ENCODE peak calls at places on chromosome 5, in seven cellular contexts. M, P, E, L, F, R and X are unnamed samples.

GRCh38 chr5:80175337-80175736 is 80.5 kb downstream of the SERINC5 start:
- DNase-seq in M (no peak), P (no peak), E (no peak), L (no peak), F (no peak), R (no peak), X (no peak)

GRCh38 chr5:95081500-95082355 is 203.2 kb downstream of the MCTP1 start:
- DNase-seq in M (no peak), P (no peak), E (no peak), L (peak; percentile 9), F (no peak), R (peak; percentile 89), X (no peak)

GRCh38 chr5:139848508-139849100 is 53.0 kb downstream of the PSD2 start:
- DNase-seq in M (peak; percentile 74), P (no peak), E (no peak), L (no peak), F (peak; percentile 38), R (no peak), X (no peak)

GRCh38 chr5:135207866-135208265 is 173.8 kb upstream of the PITX1 start:
- DNase-seq in M (no peak), P (no peak), E (no peak), L (no peak), F (no peak), R (no peak), X (no peak)

GRCh38 chr5:16866795-16867584 is 69.1 kb downstream of the MYO10 start:
- DNase-seq in M (peak; percentile 58), P (no peak), E (peak; percentile 51), L (no peak), F (no peak), R (no peak), X (no peak)

GRCh38 chr5:128736567-128736966 is 198.5 kb upstream of the FBN2 start:
- DNase-seq in M (no peak), P (peak; percentile 4), E (no peak), L (no peak), F (no peak), R (no peak), X (no peak)

GRCh38 chr5:141521244-141521781 is 32.4 kb downstream of the PCDHGC5 start:
- DNase-seq in M (no peak), P (peak; percentile 98), E (no peak), L (peak; percentile 81), F (no peak), R (no peak), X (peak; percentile 33)

GRCh38 chr5:94690778-94691177 is 72.3 kb downstream of the SLF1 start:
- DNase-seq in M (no peak), P (no peak), E (no peak), L (no peak), F (no peak), R (no peak), X (no peak)

GRCh38 chr5:154782326-154782725 is 27.1 kb downstream of the LARP1 start:
- DNase-seq in M (no peak), P (no peak), E (no peak), L (no peak), F (peak; percentile 60), R (no peak), X (no peak)

GRCh38 chr5:27465140-27465539 is 426.8 kb upstream of the CDH9 start:
- DNase-seq in M (no peak), P (no peak), E (no peak), L (no peak), F (no peak), R (no peak), X (no peak)

GRCh38 chr5:40124367-40124766 is 555.3 kb upstream of the PTGER4 start:
- DNase-seq in M (no peak), P (peak; percentile 27), E (no peak), L (no peak), F (no peak), R (no peak), X (no peak)

GRCh38 chr5:34674226-34674625 is 18.1 kb downstream of the RAI14 start:
- DNase-seq in M (no peak), P (no peak), E (no peak), L (no peak), F (no peak), R (no peak), X (no peak)

GRCh38 chr5:157475432-157475831 is 15.4 kb downstream of the NIPAL4 start:
- DNase-seq in M (no peak), P (no peak), E (no peak), L (no peak), F (no peak), R (no peak), X (no peak)

GRCh38 chr5:179732918-179733763 is 519 bp downstream of the MAML1 start:
- DNase-seq in M (peak; percentile 67), P (no peak), E (peak; percentile 83), L (no peak), F (no peak), R (no peak), X (peak; percentile 46)

GRCh38 chr5:173762930-173763329 is 125.2 kb upstream of the CPEB4 start:
- DNase-seq in M (no peak), P (no peak), E (no peak), L (peak; percentile 41), F (no peak), R (no peak), X (no peak)

GRCh38 chr5:151286246-151286645 is 17.3 kb downstream of the SLC36A3 start:
- DNase-seq in M (no peak), P (no peak), E (no peak), L (no peak), F (no peak), R (no peak), X (no peak)
- TF ChIP-seq JUND in M (no peak), P (no peak), E (no peak), L (no peak), F (no peak), R (no peak), X (no peak)

DNA sequence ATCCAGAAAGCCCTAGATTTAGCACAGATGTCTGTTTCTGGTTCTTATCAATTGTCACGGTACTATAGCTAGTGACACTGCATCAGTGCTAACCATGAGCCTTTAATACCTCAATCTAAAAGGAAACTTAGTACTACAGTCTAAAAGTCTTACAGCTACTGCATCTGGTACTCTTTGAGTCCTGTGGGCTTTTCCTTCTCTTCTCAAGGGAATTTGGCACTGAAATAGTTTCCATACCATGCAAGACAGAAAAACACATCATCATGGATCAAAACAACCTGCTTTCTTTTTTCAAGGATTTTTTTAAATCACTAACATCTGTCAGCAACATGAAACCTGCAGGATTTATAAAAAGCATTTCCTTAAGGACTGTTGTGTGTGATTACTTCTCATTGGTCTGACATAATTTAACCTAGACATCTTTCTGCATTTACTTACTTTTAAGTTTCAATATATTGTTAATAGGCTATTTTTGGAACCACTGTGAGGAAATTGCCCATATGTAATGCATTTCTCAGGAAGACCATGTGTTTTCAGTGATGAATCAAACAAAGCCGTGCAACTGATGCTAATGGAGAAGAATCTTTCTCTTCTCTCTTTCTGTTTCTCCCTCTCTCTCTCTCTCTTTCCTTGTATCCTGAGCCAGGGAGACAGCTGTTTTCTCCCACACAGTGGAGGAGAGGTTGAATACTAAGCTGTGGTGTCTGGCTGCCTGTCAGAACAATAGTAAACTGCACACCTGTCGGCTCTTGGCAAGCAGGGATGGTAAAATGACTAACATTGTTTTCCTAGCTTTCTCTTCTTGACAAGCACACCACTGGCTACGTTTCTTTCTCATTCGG is 273.4 kb downstream of the CSNK1G3 start:
- DNase-seq in M (no peak), P (no peak), E (peak; percentile 27), L (no peak), F (no peak), R (no peak), X (peak; percentile 22)
- TF ChIP-seq JUND in M (no peak), P (no peak), E (peak; percentile 18), L (no peak), F (no peak), R (no peak), X (no peak)

GRCh38 chr5:149170292-149170691 is 29.0 kb downstream of the ABLIM3 start:
- DNase-seq in M (no peak), P (no peak), E (no peak), L (no peak), F (no peak), R (no peak), X (no peak)

GRCh38 chr5:149175346-149176113 is 34.2 kb downstream of the ABLIM3 start:
- DNase-seq in M (no peak), P (no peak), E (no peak), L (no peak), F (no peak), R (no peak), X (no peak)

GRCh38 chr5:149172261-149172660 is 31.0 kb downstream of the ABLIM3 start:
- DNase-seq in M (no peak), P (no peak), E (no peak), L (no peak), F (no peak), R (no peak), X (no peak)

GRCh38 chr5:149174847-149175234 is 33.5 kb downstream of the ABLIM3 start:
- DNase-seq in M (no peak), P (no peak), E (no peak), L (no peak), F (no peak), R (no peak), X (no peak)

DNA sequence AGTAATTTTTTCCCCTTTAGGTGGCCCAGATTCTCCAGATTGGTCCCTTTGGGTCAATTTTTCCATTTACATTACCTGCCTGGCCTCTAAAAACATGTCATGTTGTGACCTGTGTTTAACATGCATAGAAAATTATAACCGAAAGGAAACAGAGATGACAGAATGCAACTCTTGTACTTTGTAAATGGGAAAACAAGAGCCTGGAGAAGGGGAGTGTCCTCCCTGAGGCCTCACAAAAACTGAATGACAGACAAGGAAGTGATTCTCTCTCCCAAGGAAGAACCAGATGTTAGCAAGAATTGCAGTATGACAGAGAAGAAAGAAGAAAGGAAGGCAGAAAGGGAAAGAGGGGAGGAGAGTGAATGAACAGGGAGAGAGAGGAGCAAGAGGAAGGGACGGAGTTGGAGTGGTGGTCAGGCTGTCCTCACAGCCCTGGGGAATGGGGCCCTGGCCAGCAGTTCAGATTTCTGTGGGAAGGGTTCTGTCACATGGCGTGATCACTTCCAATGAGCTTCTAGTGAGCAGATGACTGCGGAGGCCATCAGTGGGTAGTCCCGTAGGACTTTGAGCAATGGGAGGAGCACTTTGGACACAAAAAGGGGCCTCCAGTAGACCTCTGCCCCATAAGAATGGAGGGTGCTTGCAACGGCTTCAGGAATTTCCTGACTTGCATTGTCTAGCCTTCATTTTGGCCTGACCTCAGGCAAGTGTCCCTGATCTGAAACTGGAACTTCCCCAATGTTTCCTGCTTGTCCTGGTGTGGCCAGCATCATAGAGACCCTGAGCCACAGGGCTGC is 31.6 kb downstream of the ABLIM3 start:
- DNase-seq in M (no peak), P (no peak), E (no peak), L (peak; percentile 96), F (no peak), R (no peak), X (no peak)
- TF ChIP-seq JUND in M (no peak), P (no peak), E (no peak), L (no peak), F (no peak), R (no peak), X (no peak)

DNA sequence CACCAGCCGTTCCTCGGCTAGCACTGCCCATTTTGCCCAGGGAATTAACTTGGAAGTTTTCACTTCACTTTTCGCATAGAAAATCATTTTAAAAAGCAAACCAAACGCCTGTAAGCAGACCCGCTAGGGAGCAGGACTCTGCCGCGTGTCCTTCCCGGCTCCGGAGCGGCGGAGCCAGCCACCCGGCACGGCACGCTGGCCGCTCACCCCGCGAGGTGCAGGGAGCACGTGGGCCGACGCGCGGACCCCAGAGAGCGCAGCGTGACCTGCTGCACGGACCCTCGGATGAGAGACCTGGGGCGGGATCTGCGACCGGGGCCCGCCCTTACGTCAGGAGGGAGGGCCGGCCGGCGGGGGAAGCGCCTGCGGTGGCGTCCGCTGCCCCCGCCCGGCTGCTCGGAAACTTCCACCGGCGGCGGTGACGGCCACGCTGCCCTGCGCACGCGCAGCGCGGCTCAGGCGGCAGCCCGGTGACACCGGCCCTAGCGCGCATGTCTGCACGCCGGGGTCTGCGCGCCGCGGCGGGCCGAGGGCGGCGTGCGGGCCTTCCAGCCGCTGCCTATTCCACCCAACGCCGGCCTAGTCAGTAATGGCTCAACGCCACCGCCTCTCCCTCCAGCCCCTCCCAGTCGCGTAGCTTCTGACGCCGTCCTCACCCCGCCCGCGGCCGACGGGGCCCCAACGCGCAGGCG is 504 bp upstream of the TENT4A start:
- DNase-seq in M (peak; percentile 96), P (peak; percentile 89), E (no peak), L (peak; percentile 92), F (peak; percentile 96), R (peak; percentile 72), X (peak; percentile 97)
- TF ChIP-seq JUND in M (no peak), P (no peak), E (no peak), L (no peak), F (peak; percentile 9), R (peak; percentile 5), X (no peak)